ENCODE peak calls at places on chromosome 7, in four cellular contexts. One of them, this sample, is unnamed.

GRCh38 chr7:156079156-156079555 is 266.9 kb upstream of the SHH start:
- DNase-seq in fibroblast of mammary gland: no peak
- DNase-seq in lung: no peak
- DNase-seq in spleen: peak; percentile 36
- DNase-seq in this sample: no peak

GRCh38 chr7:55641811-55642210 is 69.5 kb upstream of the VOPP1 start:
- DNase-seq in fibroblast of mammary gland: no peak
- DNase-seq in lung: no peak
- DNase-seq in spleen: no peak
- DNase-seq in this sample: no peak

GRCh38 chr7:1531263-1531978 is 919 bp downstream of the MAFK start:
- DNase-seq in fibroblast of mammary gland: peak; percentile 36
- DNase-seq in lung: no peak
- DNase-seq in spleen: peak; percentile 93
- DNase-seq in this sample: no peak

GRCh38 chr7:137999496-138000080 is 2.3 kb downstream of the CREB3L2 start:
- DNase-seq in fibroblast of mammary gland: peak; percentile 31
- DNase-seq in lung: no peak
- DNase-seq in spleen: no peak
- DNase-seq in this sample: no peak

GRCh38 chr7:30116771-30117170 is 18.0 kb upstream of the MTURN start:
- DNase-seq in fibroblast of mammary gland: peak; percentile 47
- DNase-seq in lung: no peak
- DNase-seq in spleen: no peak
- DNase-seq in this sample: peak; percentile 41

GRCh38 chr7:10315881-10316280 is 657.8 kb upstream of the PHF14 start:
- DNase-seq in fibroblast of mammary gland: no peak
- DNase-seq in lung: no peak
- DNase-seq in spleen: no peak
- DNase-seq in this sample: no peak

GRCh38 chr7:132386249-132386681 is 190.0 kb downstream of the PLXNA4 start:
- DNase-seq in fibroblast of mammary gland: no peak
- DNase-seq in lung: peak; percentile 43
- DNase-seq in spleen: peak; percentile 69
- DNase-seq in this sample: peak; percentile 81

GRCh38 chr7:93185303-93186027 is 37.3 kb upstream of the SAMD9L start:
- DNase-seq in fibroblast of mammary gland: peak; percentile 17
- DNase-seq in lung: no peak
- DNase-seq in spleen: no peak
- DNase-seq in this sample: no peak

GRCh38 chr7:80429186-80429585 is 82.7 kb downstream of the GNAT3 start:
- DNase-seq in fibroblast of mammary gland: no peak
- DNase-seq in lung: no peak
- DNase-seq in spleen: no peak
- DNase-seq in this sample: no peak

GRCh38 chr7:4198301-4198700 is 483.8 kb upstream of the FOXK1 start:
- DNase-seq in fibroblast of mammary gland: no peak
- DNase-seq in lung: no peak
- DNase-seq in spleen: no peak
- DNase-seq in this sample: no peak

GRCh38 chr7:80263821-80264220 is 129.2 kb downstream of the GNAI1 start:
- DNase-seq in fibroblast of mammary gland: no peak
- DNase-seq in lung: no peak
- DNase-seq in spleen: no peak
- DNase-seq in this sample: no peak

GRCh38 chr7:105399043-105399725 is 10.5 kb upstream of the SRPK2 start:
- DNase-seq in fibroblast of mammary gland: peak; percentile 41
- DNase-seq in lung: no peak
- DNase-seq in spleen: no peak
- DNase-seq in this sample: no peak

GRCh38 chr7:140326116-140326928 is 72.0 kb downstream of the SLC37A3 start:
- DNase-seq in fibroblast of mammary gland: peak; percentile 69
- DNase-seq in lung: peak; percentile 74
- DNase-seq in spleen: peak; percentile 80
- DNase-seq in this sample: peak; percentile 63

GRCh38 chr7:22109761-22110160 is 164.1 kb upstream of the CDCA7L start:
- DNase-seq in fibroblast of mammary gland: peak; percentile 58
- DNase-seq in lung: peak; percentile 57
- DNase-seq in spleen: no peak
- DNase-seq in this sample: peak; percentile 54

GRCh38 chr7:21733837-21734236 is 191.0 kb downstream of the DNAH11 start:
- DNase-seq in fibroblast of mammary gland: no peak
- DNase-seq in lung: no peak
- DNase-seq in spleen: no peak
- DNase-seq in this sample: no peak

GRCh38 chr7:19488056-19488455 is 220.8 kb downstream of the POLR1F start:
- DNase-seq in fibroblast of mammary gland: no peak
- DNase-seq in lung: no peak
- DNase-seq in spleen: no peak
- DNase-seq in this sample: no peak

GRCh38 chr7:34320926-34321609 is 336.9 kb upstream of the NPSR1 start:
- DNase-seq in fibroblast of mammary gland: peak; percentile 62
- DNase-seq in lung: peak; percentile 56
- DNase-seq in spleen: no peak
- DNase-seq in this sample: peak; percentile 67

GRCh38 chr7:133763241-133763640 is 363.9 kb upstream of the LRGUK start:
- DNase-seq in fibroblast of mammary gland: no peak
- DNase-seq in lung: no peak
- DNase-seq in spleen: no peak
- DNase-seq in this sample: no peak

GRCh38 chr7:68425377-68425776 is 1172.9 kb upstream of the AUTS2 start:
- DNase-seq in fibroblast of mammary gland: no peak
- DNase-seq in lung: no peak
- DNase-seq in spleen: no peak
- DNase-seq in this sample: no peak

GRCh38 chr7:157605638-157606037 is 268.8 kb downstream of the DNAJB6 start:
- DNase-seq in fibroblast of mammary gland: no peak
- DNase-seq in lung: no peak
- DNase-seq in spleen: peak; percentile 58
- DNase-seq in this sample: no peak

GRCh38 chr7:149466364-149466763 is 5.5 kb upstream of the ZNF777 start:
- DNase-seq in fibroblast of mammary gland: no peak
- DNase-seq in lung: no peak
- DNase-seq in spleen: no peak
- DNase-seq in this sample: no peak

GRCh38 chr7:138854115-138854645 is 56.2 kb upstream of the ATP6V0A4 start:
- DNase-seq in fibroblast of mammary gland: no peak
- DNase-seq in lung: no peak
- DNase-seq in spleen: no peak
- DNase-seq in this sample: no peak

GRCh38 chr7:142919656-142920055 is 13.9 kb downstream of the TRPV5 start:
- DNase-seq in fibroblast of mammary gland: no peak
- DNase-seq in lung: no peak
- DNase-seq in spleen: no peak
- DNase-seq in this sample: no peak

GRCh38 chr7:14924398-14924797 is 21.8 kb upstream of the DGKB start:
- DNase-seq in fibroblast of mammary gland: peak; percentile 23
- DNase-seq in lung: no peak
- DNase-seq in spleen: no peak
- DNase-seq in this sample: no peak

GRCh38 chr7:71625534-71625933 is 493.6 kb downstream of the GALNT17 start:
- DNase-seq in fibroblast of mammary gland: no peak
- DNase-seq in lung: no peak
- DNase-seq in spleen: no peak
- DNase-seq in this sample: no peak

GRCh38 chr7:143504937-143505297 is 27.2 kb downstream of the TAS2R41 start:
- DNase-seq in fibroblast of mammary gland: no peak
- DNase-seq in lung: no peak
- DNase-seq in spleen: no peak
- DNase-seq in this sample: no peak

GRCh38 chr7:30817060-30817770 is 46.0 kb downstream of the MINDY4 start:
- DNase-seq in fibroblast of mammary gland: peak; percentile 55
- DNase-seq in lung: peak; percentile 30
- DNase-seq in spleen: no peak
- DNase-seq in this sample: no peak

GRCh38 chr7:152152267-152152666 is 126.8 kb downstream of the GALNT11 start:
- DNase-seq in fibroblast of mammary gland: no peak
- DNase-seq in lung: no peak
- DNase-seq in spleen: no peak
- DNase-seq in this sample: no peak

GRCh38 chr7:42144253-42145002 is 92.6 kb downstream of the GLI3 start:
- DNase-seq in fibroblast of mammary gland: peak; percentile 63
- DNase-seq in lung: no peak
- DNase-seq in spleen: no peak
- DNase-seq in this sample: no peak

GRCh38 chr7:23261843-23262452 is 15.4 kb downstream of the GPNMB start:
- DNase-seq in fibroblast of mammary gland: peak; percentile 69
- DNase-seq in lung: peak; percentile 51
- DNase-seq in spleen: peak; percentile 84
- DNase-seq in this sample: peak; percentile 60

GRCh38 chr7:36854652-36855051 is 130.4 kb upstream of the AOAH start:
- DNase-seq in fibroblast of mammary gland: no peak
- DNase-seq in lung: no peak
- DNase-seq in spleen: no peak
- DNase-seq in this sample: no peak

GRCh38 chr7:108234981-108235450 is 104.9 kb upstream of the LAMB4 start:
- DNase-seq in fibroblast of mammary gland: no peak
- DNase-seq in lung: no peak
- DNase-seq in spleen: no peak
- DNase-seq in this sample: no peak

GRCh38 chr7:115037128-115037802 is 115.4 kb downstream of the MDFIC start:
- DNase-seq in fibroblast of mammary gland: no peak
- DNase-seq in lung: no peak
- DNase-seq in spleen: no peak
- DNase-seq in this sample: no peak

GRCh38 chr7:2821161-2821841 is 22.8 kb downstream of the GNA12 start:
- DNase-seq in fibroblast of mammary gland: peak; percentile 85
- DNase-seq in lung: no peak
- DNase-seq in spleen: no peak
- DNase-seq in this sample: no peak
- TF ChIP-seq CTCF in fibroblast of mammary gland: no peak
- TF ChIP-seq CTCF in lung: no peak
- TF ChIP-seq CTCF in spleen: no peak
- TF ChIP-seq CTCF in this sample: no peak

GRCh38 chr7:117332031-117332430 is 9.2 kb upstream of the WNT2 start:
- DNase-seq in fibroblast of mammary gland: no peak
- DNase-seq in lung: no peak
- DNase-seq in spleen: no peak
- DNase-seq in this sample: no peak

GRCh38 chr7:117338020-117338419 is 15.2 kb upstream of the WNT2 start:
- DNase-seq in fibroblast of mammary gland: peak; percentile 28
- DNase-seq in lung: no peak
- DNase-seq in spleen: no peak
- DNase-seq in this sample: no peak

DNA sequence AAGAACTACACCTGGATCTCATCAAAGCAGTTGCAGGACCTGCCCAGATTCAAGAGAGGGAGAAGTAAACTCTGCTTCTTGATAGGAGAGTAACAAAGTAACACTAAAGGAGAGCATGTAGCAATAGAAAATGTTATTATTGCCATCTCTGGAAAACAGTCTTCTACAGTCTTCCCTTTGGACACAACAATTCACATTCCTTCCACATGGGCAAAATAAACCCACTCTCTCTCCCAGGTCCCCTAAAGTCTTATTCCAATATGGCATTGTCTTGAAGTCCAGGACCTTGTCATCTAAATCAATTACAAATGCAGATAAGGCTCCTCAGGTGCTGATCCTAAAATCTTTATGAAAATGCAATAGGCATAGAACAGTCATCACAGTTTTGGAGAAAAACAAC is 10.3 kb upstream of the WNT2 start:
- DNase-seq in fibroblast of mammary gland: no peak
- DNase-seq in lung: no peak
- DNase-seq in spleen: no peak
- DNase-seq in this sample: no peak
- TF ChIP-seq CTCF in fibroblast of mammary gland: peak; percentile 22
- TF ChIP-seq CTCF in lung: no peak
- TF ChIP-seq CTCF in spleen: no peak
- TF ChIP-seq CTCF in this sample: no peak

GRCh38 chr7:100275120-100275519 is 32.4 kb upstream of the SPDYE3 start:
- DNase-seq in fibroblast of mammary gland: no peak
- DNase-seq in lung: no peak
- DNase-seq in spleen: no peak
- DNase-seq in this sample: no peak

GRCh38 chr7:100266576-100267354 is 40.7 kb upstream of the SPDYE3 start:
- DNase-seq in fibroblast of mammary gland: no peak
- DNase-seq in lung: no peak
- DNase-seq in spleen: no peak
- DNase-seq in this sample: no peak

GRCh38 chr7:100267648-100268047 is 39.9 kb upstream of the SPDYE3 start:
- DNase-seq in fibroblast of mammary gland: no peak
- DNase-seq in lung: no peak
- DNase-seq in spleen: no peak
- DNase-seq in this sample: no peak

DNA sequence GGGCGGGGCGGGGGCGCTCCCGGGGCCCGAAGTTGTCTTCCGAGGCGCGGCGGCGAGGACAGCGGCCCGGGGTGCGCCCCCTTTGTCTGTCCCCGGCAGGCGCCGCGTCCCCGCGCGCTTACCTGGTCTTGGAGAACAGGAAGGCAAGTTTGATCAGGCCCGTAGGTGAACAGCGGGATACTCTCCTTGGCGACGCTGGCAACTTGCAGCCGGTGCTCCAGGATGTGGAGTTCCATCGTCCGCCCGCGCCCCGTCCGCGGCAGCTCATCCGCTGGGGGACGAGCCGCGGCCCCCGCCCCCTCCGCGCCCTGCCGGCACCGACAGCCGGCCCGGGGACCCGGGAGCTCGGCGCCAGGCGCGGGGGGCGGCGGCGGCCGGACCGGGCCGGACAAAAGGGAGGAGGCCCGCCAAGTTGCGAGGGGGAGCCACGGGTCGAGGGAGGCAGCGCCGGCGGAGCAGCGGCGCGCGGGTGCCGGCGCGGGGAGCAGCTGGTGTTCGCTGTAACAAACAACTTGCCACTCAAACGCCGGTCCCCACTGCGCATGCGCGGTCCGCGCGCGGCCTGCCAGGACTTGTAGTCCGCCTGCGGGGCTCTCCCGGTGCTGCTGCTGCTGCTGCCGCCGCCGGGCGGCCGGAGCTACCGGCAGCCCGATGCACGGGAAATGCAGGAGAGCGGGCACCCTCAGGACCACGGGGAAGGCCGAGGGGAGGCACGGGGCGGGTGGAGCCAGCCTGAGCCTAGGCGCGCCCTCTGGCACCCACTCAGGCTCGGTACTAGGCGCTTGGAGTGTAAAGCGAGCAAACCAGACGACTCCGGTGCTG is 35.6 kb upstream of the SPDYE3 start:
- DNase-seq in fibroblast of mammary gland: peak; percentile 94
- DNase-seq in lung: peak; percentile 99
- DNase-seq in spleen: peak; percentile 100
- DNase-seq in this sample: peak; percentile 100
- TF ChIP-seq CTCF in fibroblast of mammary gland: no peak
- TF ChIP-seq CTCF in lung: no peak
- TF ChIP-seq CTCF in spleen: peak; percentile 60
- TF ChIP-seq CTCF in this sample: no peak

DNA sequence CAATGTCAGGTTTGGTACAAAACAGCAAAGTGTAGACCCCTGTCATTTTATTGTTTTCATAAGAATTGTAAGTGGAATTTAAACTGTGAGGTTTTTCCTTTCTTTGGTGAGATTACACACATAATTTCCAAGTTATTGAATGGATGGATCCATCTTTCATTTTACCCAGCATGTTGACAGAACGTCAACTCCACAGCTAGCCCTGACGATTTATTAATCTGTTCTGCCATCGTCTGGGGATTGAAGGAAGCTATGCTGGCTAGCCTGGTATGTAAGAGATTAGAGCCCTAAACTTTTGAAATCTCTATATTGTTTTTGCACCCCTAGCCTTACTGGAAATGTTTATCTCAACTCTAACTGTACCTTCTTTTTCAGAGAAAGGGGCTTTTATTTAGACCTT is 8.6 kb downstream of the WNT16 start:
- DNase-seq in fibroblast of mammary gland: no peak
- DNase-seq in lung: no peak
- DNase-seq in spleen: no peak
- DNase-seq in this sample: no peak
- TF ChIP-seq CTCF in fibroblast of mammary gland: peak; percentile 3
- TF ChIP-seq CTCF in lung: no peak
- TF ChIP-seq CTCF in spleen: peak; percentile 34
- TF ChIP-seq CTCF in this sample: no peak

This sample was measured in glutamatergic neuron.